ENCODE peak calls at places on chromosomes 11 and 22, in ten cellular contexts. E is astrocyte of the spinal cord; A is fibroblast of the aortic adventitia; Z is CD8-positive, alpha-beta T cell; W is CD4-positive, CD25-positive, alpha-beta regulatory T cell; R is osteoblast; I is SK-N-MC; B is hepatocyte; S is lower lobe of right lung; J is IMR-90. D is an unnamed sample.

GRCh38 chr11:27028653-27029052 is 12.0 kb upstream of the BBOX1 start:
- DNase-seq in E (peak; percentile 28), A (peak; percentile 79), Z (no peak), W (no peak), R (peak; percentile 27), I (no peak), B (no peak), S (no peak), J (no peak), D (no peak)

GRCh38 chr11:113384551-113384950 is 3.0 kb upstream of the ANKK1 start:
- DNase-seq in E (peak; percentile 90), A (peak; percentile 89), Z (no peak), W (no peak), R (peak; percentile 91), I (no peak), B (peak; percentile 67), S (no peak), J (peak; percentile 96), D (no peak)

GRCh38 chr22:37782340-37783168 is 25.2 kb upstream of the GCAT start:
- DNase-seq in E (peak; percentile 15), A (no peak), Z (no peak), W (no peak), R (peak; percentile 85), I (no peak), B (no peak), S (no peak), J (peak; percentile 44), D (no peak)

GRCh38 chr11:8345179-8345578 is 81.5 kb upstream of the LMO1 start:
- DNase-seq in E (no peak), A (no peak), Z (no peak), W (no peak), R (no peak), I (no peak), B (no peak), S (no peak), J (no peak), D (no peak)

GRCh38 chr11:128779036-128779435 is 85.2 kb downstream of the FLI1 start:
- DNase-seq in E (peak; percentile 22), A (no peak), Z (no peak), W (no peak), R (peak; percentile 89), I (no peak), B (no peak), S (no peak), J (peak; percentile 68), D (no peak)

GRCh38 chr22:36986242-36986821 is 32.9 kb downstream of the TST start:
- DNase-seq in E (no peak), A (no peak), Z (peak; percentile 23), W (no peak), R (no peak), I (no peak), B (no peak), S (no peak), J (no peak), D (no peak)

GRCh38 chr11:125123947-125124633 is 12.7 kb upstream of the TMEM218 start:
- DNase-seq in E (peak; percentile 73), A (peak; percentile 73), Z (peak; percentile 28), W (peak; percentile 31), R (no peak), I (peak; percentile 42), B (peak; percentile 61), S (peak; percentile 74), J (peak; percentile 32), D (peak; percentile 44)

GRCh38 chr11:62552931-62553838 is 6.6 kb upstream of the AHNAK start:
- DNase-seq in E (peak; percentile 96), A (peak; percentile 96), Z (peak; percentile 64), W (peak; percentile 70), R (peak; percentile 98), I (no peak), B (peak; percentile 93), S (peak; percentile 92), J (peak; percentile 96), D (no peak)

GRCh38 chr11:32439488-32440210 is 4.3 kb upstream of the WT1 start:
- DNase-seq in E (no peak), A (no peak), Z (no peak), W (no peak), R (no peak), I (no peak), B (no peak), S (no peak), J (no peak), D (no peak)

GRCh38 chr22:37273126-37273845 is 9.0 kb upstream of the CYTH4 start:
- DNase-seq in E (peak; percentile 68), A (peak; percentile 70), Z (no peak), W (no peak), R (peak; percentile 96), I (no peak), B (no peak), S (peak; percentile 41), J (peak; percentile 79), D (peak; percentile 40)

GRCh38 chr22:50469377-50470305 is 5.2 kb downstream of the SBF1 start:
- DNase-seq in E (peak; percentile 51), A (no peak), Z (peak; percentile 99), W (peak; percentile 97), R (peak; percentile 93), I (no peak), B (peak; percentile 65), S (peak; percentile 82), J (peak; percentile 13), D (peak; percentile 91)

GRCh38 chr11:71998649-71999310 is at the start of gene IL18BP:
- DNase-seq in E (no peak), A (no peak), Z (no peak), W (peak; percentile 42), R (peak; percentile 18), I (no peak), B (no peak), S (no peak), J (no peak), D (no peak)
- H3K4me3 ChIP-seq in E (no peak within 1 kb of the TSS), A (peak within 1 kb of the TSS; percentile 14), Z (peak within 1 kb of the TSS; percentile 51), W (peak within 1 kb of the TSS; percentile 84), R (peak within 1 kb of the TSS; percentile 41), I (no peak within 1 kb of the TSS), B (no peak within 1 kb of the TSS), S (peak within 1 kb of the TSS; percentile 49), J (no peak within 1 kb of the TSS), D (peak within 1 kb of the TSS; percentile 38)

DNA sequence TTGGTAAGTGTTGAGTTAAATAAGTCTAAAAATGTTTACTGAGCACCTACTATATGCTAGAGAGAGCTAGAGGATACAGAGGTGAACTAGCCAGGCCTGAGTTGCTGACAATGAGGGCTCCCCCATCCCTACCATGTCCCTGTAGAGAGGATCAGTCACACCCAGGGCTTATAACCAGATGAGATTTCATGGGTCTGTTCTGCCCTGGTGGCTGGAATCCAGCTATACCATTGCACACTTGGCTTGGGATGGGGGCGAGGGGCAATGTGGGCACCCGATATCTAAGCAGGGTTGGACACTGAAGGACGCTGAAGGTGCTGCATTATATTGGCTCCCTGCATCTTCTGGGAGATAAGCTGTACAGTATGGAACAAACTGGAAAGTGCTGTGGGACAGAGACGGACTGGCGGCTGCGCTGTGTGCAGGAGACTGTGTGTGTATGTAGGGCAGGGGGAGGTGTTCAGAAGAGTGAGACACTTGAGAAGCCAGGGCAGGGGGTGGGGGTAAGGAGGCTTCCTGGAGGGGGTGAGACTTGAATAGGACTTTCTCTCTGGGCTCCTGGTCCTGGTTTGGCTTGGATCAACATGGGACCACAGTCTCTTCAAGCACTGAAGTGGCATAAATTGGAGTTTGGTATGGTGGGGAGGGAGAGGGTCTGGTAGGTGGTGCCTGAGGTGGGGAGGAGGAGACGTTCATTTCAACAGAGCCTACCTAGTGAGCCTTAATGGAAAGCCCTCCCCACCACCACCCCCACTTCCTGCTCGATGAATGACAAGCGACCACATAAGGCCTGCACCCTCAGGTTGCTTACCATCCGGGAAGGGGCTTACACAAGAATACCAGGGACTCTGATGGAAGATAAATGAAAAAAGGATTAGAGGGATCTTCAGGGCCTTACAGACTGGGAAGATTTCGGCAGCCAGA is 1.8 kb downstream of the CD82 start:
- DNase-seq in E (no peak), A (no peak), Z (no peak), W (peak; percentile 9), R (no peak), I (no peak), B (no peak), S (no peak), J (no peak), D (no peak)
- H3K4me3 ChIP-seq in E (peak overlapping the region; percentile 66), A (no peak overlapping the region), Z (peak overlapping the region; percentile 18), W (peak overlapping the region; percentile 86), R (peak overlapping the region; percentile 17), I (no peak overlapping the region), B (no peak overlapping the region), S (peak overlapping the region; percentile 79), J (no peak overlapping the region), D (peak overlapping the region; percentile 74)

DNA sequence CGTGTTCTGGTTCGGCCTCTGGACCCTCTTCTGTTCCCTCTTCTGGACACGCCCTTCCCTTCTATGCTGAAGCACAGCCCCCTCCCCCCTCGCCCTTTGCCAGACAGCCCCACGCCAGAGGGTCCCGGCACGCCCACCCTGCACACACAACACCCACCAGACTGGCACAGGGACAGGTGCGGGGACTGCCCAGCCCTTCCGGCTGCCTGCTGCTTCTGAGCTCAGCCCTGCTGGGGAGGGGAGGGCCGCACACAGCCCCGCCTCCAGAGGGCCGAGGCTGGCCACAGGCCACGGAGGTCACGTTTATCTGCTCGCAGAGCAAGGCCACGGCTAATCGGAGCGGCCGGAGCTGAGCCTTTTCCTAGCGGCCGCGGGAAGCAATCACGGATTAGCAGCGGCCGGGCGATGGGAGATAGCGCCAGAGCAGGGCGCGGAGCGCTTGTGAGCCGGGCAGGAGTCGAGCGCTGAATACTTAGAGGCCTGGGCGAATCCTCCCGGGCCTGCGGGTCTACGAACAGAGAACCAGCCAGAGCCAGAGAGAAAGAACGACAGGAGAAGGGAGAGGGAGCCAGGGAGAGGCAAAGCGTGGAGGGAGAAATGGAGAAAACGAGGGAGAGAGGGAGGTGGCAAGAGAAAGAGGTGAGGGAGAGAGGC is 21.5 kb downstream of the OTUB1 start:
- DNase-seq in E (no peak), A (peak; percentile 53), Z (no peak), W (no peak), R (peak; percentile 99), I (no peak), B (peak; percentile 85), S (peak; percentile 84), J (no peak), D (no peak)
- H3K4me3 ChIP-seq in E (peak overlapping the region; percentile 20), A (peak overlapping the region; percentile 42), Z (peak overlapping the region; percentile 41), W (no peak overlapping the region), R (peak overlapping the region; percentile 71), I (no peak overlapping the region), B (no peak overlapping the region), S (peak overlapping the region; percentile 53), J (no peak overlapping the region), D (no peak overlapping the region)

GRCh38 chr11:64148917-64149617 is 16.8 kb downstream of the MACROD1 start:
- DNase-seq in E (no peak), A (no peak), Z (no peak), W (no peak), R (no peak), I (no peak), B (no peak), S (no peak), J (no peak), D (no peak)

GRCh38 chr11:64152841-64153691 is 12.8 kb downstream of the MACROD1 start:
- DNase-seq in E (peak; percentile 29), A (peak; percentile 35), Z (peak; percentile 77), W (peak; percentile 61), R (peak; percentile 99), I (no peak), B (peak; percentile 78), S (peak; percentile 81), J (peak; percentile 20), D (no peak)

GRCh38 chr11:64150481-64151239 is 15.3 kb downstream of the MACROD1 start:
- DNase-seq in E (no peak), A (no peak), Z (no peak), W (no peak), R (no peak), I (no peak), B (no peak), S (no peak), J (no peak), D (no peak)

GRCh38 chr11:64150051-64150450 is 15.9 kb downstream of the MACROD1 start:
- DNase-seq in E (no peak), A (no peak), Z (no peak), W (no peak), R (no peak), I (no peak), B (no peak), S (no peak), J (no peak), D (no peak)

GRCh38 chr11:64151337-64151736 is 14.6 kb downstream of the MACROD1 start:
- DNase-seq in E (no peak), A (no peak), Z (no peak), W (no peak), R (no peak), I (no peak), B (no peak), S (no peak), J (no peak), D (no peak)
- H3K4me3 ChIP-seq in E (no peak overlapping the region), A (no peak overlapping the region), Z (no peak overlapping the region), W (no peak overlapping the region), R (no peak overlapping the region), I (no peak overlapping the region), B (no peak overlapping the region), S (no peak overlapping the region), J (no peak overlapping the region), D (no peak overlapping the region)